ENCODE peak calls at places on chromosome 2, in six cellular contexts. Y, T, D, U, P and I are unnamed samples.

GRCh38 chr2:13611939-13612338 is 895.2 kb downstream of the TRIB2 start:
- DNase-seq in Y (no peak), T (no peak), D (no peak), U (no peak), P (no peak), I (no peak)

GRCh38 chr2:217805679-217806479 is 196.9 kb downstream of the TNS1 start:
- DNase-seq in Y (no peak), T (no peak), D (no peak), U (no peak), P (no peak), I (no peak)

GRCh38 chr2:27653397-27653796 is 10.0 kb downstream of the SUPT7L start:
- DNase-seq in Y (no peak), T (no peak), D (no peak), U (peak; percentile 45), P (no peak), I (peak; percentile 45)

GRCh38 chr2:41414486-41415230 is 633.2 kb upstream of the PKDCC start:
- DNase-seq in Y (peak; percentile 35), T (no peak), D (no peak), U (peak; percentile 22), P (peak; percentile 24), I (peak; percentile 12)

GRCh38 chr2:51710222-51710621 is 678.3 kb upstream of the NRXN1 start:
- DNase-seq in Y (no peak), T (no peak), D (no peak), U (no peak), P (no peak), I (no peak)

GRCh38 chr2:211564441-211564840 is 974.2 kb downstream of the ERBB4 start:
- DNase-seq in Y (no peak), T (no peak), D (no peak), U (no peak), P (no peak), I (no peak)

GRCh38 chr2:160427629-160428424 is 65.8 kb downstream of the RBMS1 start:
- DNase-seq in Y (no peak), T (no peak), D (peak; percentile 43), U (peak; percentile 19), P (peak; percentile 21), I (no peak)

GRCh38 chr2:233712596-233713261 is at the start of gene UGT1A5:
- DNase-seq in Y (no peak), T (no peak), D (no peak), U (no peak), P (no peak), I (no peak)

GRCh38 chr2:205684871-205685313 is 2.6 kb downstream of the NRP2 start:
- DNase-seq in Y (no peak), T (no peak), D (no peak), U (peak; percentile 75), P (no peak), I (no peak)

GRCh38 chr2:191646612-191646902 is 31.4 kb upstream of the NABP1 start:
- DNase-seq in Y (no peak), T (no peak), D (no peak), U (no peak), P (no peak), I (no peak)

GRCh38 chr2:27798948-27799645 is 27.6 kb downstream of the MRPL33 start:
- DNase-seq in Y (peak; percentile 99), T (no peak), D (no peak), U (peak; percentile 99), P (no peak), I (peak; percentile 100)

GRCh38 chr2:25252291-25253152 is 84.1 kb upstream of the POMC start:
- DNase-seq in Y (peak; percentile 26), T (peak; percentile 19), D (peak; percentile 61), U (peak; percentile 91), P (no peak), I (no peak)

GRCh38 chr2:61538179-61538919 is at the start of gene XPO1:
- DNase-seq in Y (peak; percentile 99), T (peak; percentile 100), D (peak; percentile 100), U (peak; percentile 100), P (peak; percentile 100), I (peak; percentile 94)

GRCh38 chr2:48248251-48248933 is 281.6 kb upstream of the STON1 start:
- DNase-seq in Y (peak; percentile 83), T (no peak), D (no peak), U (peak; percentile 88), P (no peak), I (peak; percentile 71)

GRCh38 chr2:132754867-132755472 is 85.0 kb upstream of the LYPD1 start:
- DNase-seq in Y (no peak), T (no peak), D (no peak), U (no peak), P (no peak), I (no peak)

GRCh38 chr2:12031871-12032270 is 285.4 kb downstream of the LPIN1 start:
- DNase-seq in Y (no peak), T (no peak), D (no peak), U (no peak), P (no peak), I (no peak)

GRCh38 chr2:199439094-199439493 is 18.6 kb downstream of the SATB2 start:
- DNase-seq in Y (no peak), T (no peak), D (no peak), U (no peak), P (no peak), I (no peak)

GRCh38 chr2:136281281-136282117 is 163.6 kb upstream of the CXCR4 start:
- DNase-seq in Y (no peak), T (no peak), D (peak; percentile 38), U (no peak), P (no peak), I (no peak)

GRCh38 chr2:71348302-71348701 is 16.7 kb downstream of the ZNF638 start:
- DNase-seq in Y (peak; percentile 18), T (no peak), D (no peak), U (peak; percentile 69), P (no peak), I (no peak)

GRCh38 chr2:68359889-68360288 is 5.2 kb upstream of the PLEK start:
- DNase-seq in Y (no peak), T (no peak), D (no peak), U (no peak), P (no peak), I (no peak)

GRCh38 chr2:150698016-150698661 is 210.7 kb upstream of the RND3 start:
- DNase-seq in Y (peak; percentile 71), T (no peak), D (no peak), U (peak; percentile 19), P (no peak), I (no peak)

GRCh38 chr2:25373269-25373981 is 31.7 kb upstream of the DNMT3A start:
- DNase-seq in Y (no peak), T (no peak), D (no peak), U (no peak), P (no peak), I (no peak)